ENCODE peak calls at places on chromosomes 12 and 14, in five cellular contexts. Y, Z, Q, G and K are unnamed samples.

GRCh38 chr14:77105118-77105517 is 7.1 kb downstream of the CIPC start:
- DNase-seq in Y (no peak), Z (no peak), Q (no peak), G (no peak), K (no peak)

GRCh38 chr12:109433618-109434017 is 43.5 kb downstream of the KCTD10 start:
- DNase-seq in Y (no peak), Z (no peak), Q (no peak), G (no peak), K (peak; percentile 42)

GRCh38 chr12:124310785-124311184 is 15.9 kb downstream of the RFLNA start:
- DNase-seq in Y (no peak), Z (no peak), Q (no peak), G (no peak), K (no peak)

GRCh38 chr12:53569174-53569557 is 57.0 kb downstream of the ATF7 start:
- DNase-seq in Y (no peak), Z (no peak), Q (peak; percentile 80), G (no peak), K (no peak)

GRCh38 chr14:75299064-75299463 is 20.4 kb downstream of the FOS start:
- DNase-seq in Y (no peak), Z (no peak), Q (no peak), G (no peak), K (peak; percentile 62)

GRCh38 chr12:69513297-69513696 is 43.1 kb downstream of the FRS2 start:
- DNase-seq in Y (no peak), Z (no peak), Q (no peak), G (no peak), K (no peak)

GRCh38 chr12:104605685-104606084 is 148.9 kb downstream of the CHST11 start:
- DNase-seq in Y (no peak), Z (no peak), Q (no peak), G (peak; percentile 20), K (peak; percentile 81)

GRCh38 chr12:95380997-95381786 is 92.8 kb upstream of the METAP2 start:
- DNase-seq in Y (no peak), Z (no peak), Q (no peak), G (no peak), K (no peak)

GRCh38 chr14:64444984-64445845 is 20.1 kb upstream of the AKAP5 start:
- DNase-seq in Y (no peak), Z (no peak), Q (peak; percentile 77), G (peak; percentile 41), K (no peak)

GRCh38 chr14:95515523-95516517 is 630 bp downstream of the SYNE3 start:
- DNase-seq in Y (peak; percentile 78), Z (no peak), Q (peak; percentile 45), G (peak; percentile 37), K (peak; percentile 83)

GRCh38 chr12:117119592-117120198 is 20.5 kb upstream of the TESC start:
- DNase-seq in Y (no peak), Z (no peak), Q (no peak), G (peak; percentile 72), K (no peak)

GRCh38 chr12:67034110-67034879 is 234.9 kb upstream of the CAND1 start:
- DNase-seq in Y (peak; percentile 52), Z (no peak), Q (peak; percentile 2), G (peak; percentile 29), K (no peak)

GRCh38 chr12:18549598-18549997 is 188.2 kb downstream of the PLCZ1 start:
- DNase-seq in Y (no peak), Z (no peak), Q (no peak), G (no peak), K (no peak)

GRCh38 chr12:105459760-105460325 is 129.4 kb downstream of the C12orf75 start:
- DNase-seq in Y (no peak), Z (no peak), Q (no peak), G (no peak), K (peak; percentile 58)

GRCh38 chr12:108241961-108242360 is 97.2 kb downstream of the CMKLR1 start:
- DNase-seq in Y (no peak), Z (no peak), Q (no peak), G (no peak), K (no peak)

GRCh38 chr12:78384541-78384940 is 480.0 kb upstream of the SYT1 start:
- DNase-seq in Y (no peak), Z (no peak), Q (no peak), G (no peak), K (no peak)

GRCh38 chr14:74697976-74698375 is 14.9 kb downstream of the AREL1 start:
- DNase-seq in Y (no peak), Z (no peak), Q (no peak), G (no peak), K (no peak)

GRCh38 chr12:72271401-72271740 is 799 bp upstream of the TRHDE start:
- DNase-seq in Y (no peak), Z (no peak), Q (peak; percentile 63), G (no peak), K (no peak)

GRCh38 chr12:57759360-57759980 is 4.6 kb downstream of the MARCHF9 start:
- DNase-seq in Y (no peak), Z (no peak), Q (no peak), G (peak; percentile 68), K (no peak)

GRCh38 chr14:82759691-82760090 is 1226.0 kb upstream of the SEL1L start:
- DNase-seq in Y (no peak), Z (no peak), Q (no peak), G (no peak), K (no peak)

GRCh38 chr12:51917746-51918453 is 10.6 kb downstream of the ACVRL1 start:
- DNase-seq in Y (peak; percentile 74), Z (no peak), Q (no peak), G (no peak), K (no peak)

GRCh38 chr12:69880566-69880965 is 55.5 kb downstream of the MYRFL start:
- DNase-seq in Y (no peak), Z (no peak), Q (peak; percentile 38), G (peak; percentile 16), K (no peak)

DNA sequence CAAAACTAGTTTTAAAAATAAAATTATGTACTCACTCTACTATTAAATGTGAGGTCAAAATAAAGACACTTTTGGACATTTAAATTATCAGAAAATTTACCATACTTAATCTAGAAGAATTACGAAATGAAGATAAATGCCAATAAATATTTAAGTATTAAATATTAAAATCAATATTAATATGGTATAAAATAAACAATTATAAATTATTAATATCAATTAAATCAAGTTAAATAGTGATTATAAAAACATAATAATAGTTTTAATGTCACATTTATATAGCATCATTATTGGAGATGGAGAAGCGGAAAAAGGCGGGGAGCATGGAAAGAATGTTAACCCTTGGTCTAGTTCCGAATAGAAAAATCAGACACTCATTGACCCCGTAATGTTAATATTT is 224.3 kb upstream of the MDGA2 start:
- DNase-seq in Y (no peak), Z (no peak), Q (no peak), G (no peak), K (no peak)
- TF ChIP-seq POLR2A in Y (no peak), Z (no peak), Q (no peak), G (no peak), K (no peak)

GRCh38 chr14:89416002-89416995 is 734 bp downstream of the FOXN3 start:
- DNase-seq in Y (peak; percentile 98), Z (peak; percentile 74), Q (peak; percentile 97), G (peak; percentile 98), K (peak; percentile 99)

GRCh38 chr14:89417111-89417468 is at the start of gene FOXN3:
- DNase-seq in Y (peak; percentile 92), Z (peak; percentile 72), Q (peak; percentile 86), G (peak; percentile 87), K (peak; percentile 95)

GRCh38 chr14:89411976-89412375 is 5.1 kb downstream of the FOXN3 start:
- DNase-seq in Y (no peak), Z (no peak), Q (no peak), G (no peak), K (no peak)

GRCh38 chr14:89417469-89418225 is 614 bp upstream of the FOXN3 start:
- DNase-seq in Y (peak; percentile 60), Z (peak; percentile 62), Q (peak; percentile 33), G (peak; percentile 77), K (peak; percentile 57)

DNA sequence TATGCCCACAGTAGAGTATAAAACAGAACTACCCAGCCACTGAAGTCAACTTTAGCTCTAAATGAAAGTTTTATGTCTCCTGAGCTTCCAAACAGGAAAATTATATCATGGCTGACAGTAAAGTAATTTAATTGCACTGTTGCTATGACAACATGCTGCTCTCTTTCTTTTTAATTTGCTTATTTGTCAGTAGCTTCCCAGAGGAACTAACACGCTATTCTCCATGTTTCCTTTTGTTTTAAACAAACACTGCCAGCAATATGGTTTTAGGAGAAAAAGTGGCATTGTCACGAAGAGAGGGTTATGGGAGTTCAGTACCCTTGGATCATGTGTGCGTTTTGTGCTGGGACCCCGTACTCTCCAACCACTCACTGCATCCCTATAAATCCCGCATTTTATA is 1.9 kb downstream of the FOXN3 start:
- DNase-seq in Y (no peak), Z (no peak), Q (no peak), G (no peak), K (no peak)
- H3K4me1 ChIP-seq in Y (peaks cover 50% of the 10 kb centered on the region), Z (peaks cover 43% of the 10 kb centered on the region), Q (peaks cover 12% of the 10 kb centered on the region), G (peaks cover 11% of the 10 kb centered on the region), K (peaks cover 41% of the 10 kb centered on the region)

DNA sequence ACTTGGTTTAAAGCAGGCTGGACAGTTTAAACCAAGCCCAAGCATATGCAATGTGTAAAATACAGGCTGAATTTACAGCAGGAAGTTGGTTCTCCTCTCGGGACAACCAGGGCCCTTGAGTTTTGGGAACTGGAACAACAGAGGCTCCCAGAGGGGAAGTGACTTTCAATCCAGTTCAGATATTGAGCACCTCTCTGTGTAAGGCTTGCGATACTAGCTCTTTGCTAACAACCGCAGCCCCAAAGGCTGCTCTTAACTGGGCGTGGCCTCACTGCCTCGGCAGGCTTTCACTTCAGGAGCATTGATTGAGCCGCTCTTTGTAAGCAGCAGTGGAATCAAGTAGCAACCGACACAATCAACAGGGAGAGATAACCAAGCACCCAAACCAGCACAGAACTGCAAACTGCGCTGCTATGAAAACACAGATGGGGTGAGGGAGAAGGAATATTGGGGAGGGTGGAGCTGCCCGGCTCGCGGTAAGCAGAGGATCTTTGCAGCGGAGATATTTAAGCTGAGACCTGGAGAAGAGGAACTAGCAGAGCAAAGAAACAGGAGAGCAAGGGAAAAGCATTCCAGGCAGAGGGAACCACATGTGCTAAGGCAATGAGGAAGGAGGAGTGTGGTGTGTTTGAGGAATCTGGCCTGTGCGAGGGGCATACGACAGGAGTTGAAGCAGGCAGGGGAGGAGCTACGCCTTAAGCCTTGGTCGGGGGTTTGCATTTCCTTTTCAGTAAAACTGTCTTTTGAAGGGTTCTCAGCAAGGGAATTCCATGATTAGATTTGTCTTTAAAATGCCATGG is 17.3 kb upstream of the YY1 start:
- DNase-seq in Y (peak; percentile 79), Z (no peak), Q (peak; percentile 62), G (no peak), K (peak; percentile 35)
- TF ChIP-seq POLR2A in Y (no peak), Z (no peak), Q (no peak), G (no peak), K (no peak)

GRCh38 chr12:27013606-27014084 is 539 bp downstream of the TM7SF3 start:
- DNase-seq in Y (no peak), Z (no peak), Q (peak; percentile 47), G (peak; percentile 40), K (no peak)
- H3K4me1 ChIP-seq in Y (peaks cover 66% of the 10 kb centered on the region), Z (peaks cover 18% of the 10 kb centered on the region), Q (no peaks in the 10 kb centered on the region), G (peaks cover 35% of the 10 kb centered on the region), K (peaks cover 31% of the 10 kb centered on the region)

GRCh38 chr12:13404111-13404628 is 207.6 kb downstream of the EMP1 start:
- DNase-seq in Y (no peak), Z (no peak), Q (no peak), G (no peak), K (no peak)
- TF ChIP-seq POLR2A in Y (no peak), Z (no peak), Q (no peak), G (no peak), K (no peak)

GRCh38 chr12:89352242-89352491 is 134 bp downstream of the DUSP6 start:
- DNase-seq in Y (no peak), Z (no peak), Q (no peak), G (no peak), K (no peak)
- H3K4me1 ChIP-seq in Y (peaks cover 65% of the 10 kb centered on the region), Z (peaks cover 27% of the 10 kb centered on the region), Q (peaks cover 8% of the 10 kb centered on the region), G (peaks cover 27% of the 10 kb centered on the region), K (peaks cover 57% of the 10 kb centered on the region)

GRCh38 chr14:102508774-102509743 is 517 bp downstream of the ANKRD9 start:
- DNase-seq in Y (peak; percentile 69), Z (no peak), Q (peak; percentile 41), G (peak; percentile 40), K (peak; percentile 83)
- TF ChIP-seq POLR2A in Y (no peak), Z (no peak), Q (no peak), G (no peak), K (no peak)